ENCODE peak calls at places on chromosomes 6 and 20, in seven cellular contexts. L is SK-N-MC, U is endothelial cell of umbilical vein, A is prostate gland, C is stomach, F is Panc1, I is SK-N-SH. S is an unnamed sample.

GRCh38 chr20:24798930-24799705 is 150.0 kb upstream of the CST7 start:
- DNase-seq in L (no peak), U (no peak), A (no peak), C (no peak), F (no peak), I (peak; percentile 46), S (no peak)

GRCh38 chr6:74578339-74578738 is 627.5 kb downstream of the COL12A1 start:
- DNase-seq in L (no peak), U (peak; percentile 49), A (no peak), C (no peak), F (no peak), I (no peak), S (no peak)

GRCh38 chr6:119308994-119309657 is 40.4 kb downstream of the MAN1A1 start:
- DNase-seq in L (peak; percentile 6), U (no peak), A (no peak), C (no peak), F (no peak), I (no peak), S (no peak)

GRCh38 chr6:158506577-158506976 is 53.3 kb upstream of the TMEM181 start:
- DNase-seq in L (no peak), U (peak; percentile 8), A (no peak), C (no peak), F (no peak), I (peak; percentile 69), S (no peak)

GRCh38 chr20:44532981-44533331 is 11.1 kb upstream of the SERINC3 start:
- DNase-seq in L (no peak), U (peak; percentile 74), A (no peak), C (no peak), F (no peak), I (no peak), S (no peak)

GRCh38 chr6:7165002-7165735 is 57.4 kb downstream of the RREB1 start:
- DNase-seq in L (no peak), U (no peak), A (no peak), C (peak; percentile 63), F (no peak), I (no peak), S (no peak)

GRCh38 chr6:12134581-12134980 is 122.5 kb downstream of the HIVEP1 start:
- DNase-seq in L (no peak), U (no peak), A (no peak), C (no peak), F (no peak), I (no peak), S (no peak)

GRCh38 chr6:14681699-14682487 is 564.0 kb upstream of the JARID2 start:
- DNase-seq in L (no peak), U (no peak), A (no peak), C (no peak), F (no peak), I (no peak), S (no peak)

GRCh38 chr6:167947716-167948115 is 49.8 kb upstream of the KIF25 start:
- DNase-seq in L (no peak), U (no peak), A (no peak), C (no peak), F (no peak), I (no peak), S (no peak)

GRCh38 chr6:87832025-87832825 is 130.2 kb upstream of the AKIRIN2 start:
- DNase-seq in L (no peak), U (peak; percentile 64), A (no peak), C (no peak), F (no peak), I (peak; percentile 28), S (no peak)

GRCh38 chr6:132570221-132570777 is at the start of gene TAAR6:
- DNase-seq in L (no peak), U (no peak), A (no peak), C (no peak), F (no peak), I (no peak), S (no peak)

GRCh38 chr6:815348-815738 is 122.4 kb upstream of the EXOC2 start:
- DNase-seq in L (no peak), U (no peak), A (no peak), C (no peak), F (no peak), I (peak; percentile 27), S (no peak)

GRCh38 chr6:71077655-71078054 is 120.8 kb upstream of the B3GAT2 start:
- DNase-seq in L (no peak), U (no peak), A (no peak), C (no peak), F (no peak), I (no peak), S (no peak)

GRCh38 chr6:11120273-11121005 is 8.9 kb upstream of the ERVFRD-1 start:
- DNase-seq in L (no peak), U (peak; percentile 65), A (no peak), C (no peak), F (no peak), I (no peak), S (no peak)

GRCh38 chr20:62104791-62105345 is 17.4 kb upstream of the LSM14B start:
- DNase-seq in L (no peak), U (no peak), A (peak; percentile 53), C (no peak), F (no peak), I (no peak), S (peak; percentile 41)

GRCh38 chr6:73830119-73830518 is 134.1 kb downstream of the CD109 start:
- DNase-seq in L (no peak), U (no peak), A (no peak), C (no peak), F (no peak), I (no peak), S (no peak)

GRCh38 chr6:144343736-144344428 is 58.7 kb downstream of the UTRN start:
- DNase-seq in L (no peak), U (peak; percentile 88), A (no peak), C (peak; percentile 57), F (no peak), I (no peak), S (peak; percentile 64)

GRCh38 chr20:38875170-38875993 is 50.8 kb upstream of the FAM83D start:
- DNase-seq in L (no peak), U (peak; percentile 92), A (no peak), C (no peak), F (no peak), I (peak; percentile 74), S (peak; percentile 76)

GRCh38 chr20:8449120-8449519 is 317.1 kb downstream of the PLCB1 start:
- DNase-seq in L (no peak), U (no peak), A (no peak), C (no peak), F (no peak), I (no peak), S (no peak)

DNA sequence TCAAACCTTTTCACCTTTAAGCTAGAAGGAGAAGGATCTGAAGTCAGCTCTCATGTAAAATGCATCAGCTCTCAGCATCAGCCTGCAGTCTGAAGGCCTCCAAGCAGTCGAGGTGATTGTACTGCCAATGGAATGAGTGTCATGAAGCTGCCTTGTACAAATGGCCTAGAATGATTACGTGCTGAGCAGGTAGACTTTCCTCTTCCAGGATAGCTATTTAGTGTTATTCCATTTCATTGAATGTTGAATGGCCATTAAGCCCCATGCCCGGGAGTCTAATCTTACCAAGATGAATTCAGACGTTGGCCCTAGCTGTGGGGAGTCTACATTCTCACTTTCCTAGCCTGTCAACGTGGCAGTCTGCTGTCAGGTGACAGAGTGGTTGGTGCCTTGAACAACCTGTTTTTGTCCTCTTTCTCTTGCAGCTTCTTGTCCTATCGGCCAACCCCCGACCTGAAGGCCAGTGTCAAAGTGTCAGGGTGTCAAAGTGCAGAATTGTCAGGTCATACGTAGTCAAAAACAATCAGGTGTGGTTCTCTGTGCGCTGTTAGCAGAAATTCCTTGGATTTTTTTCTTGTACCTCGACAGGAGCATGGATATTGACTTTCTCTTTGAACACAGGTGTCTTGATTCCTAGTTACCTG is 95.2 kb upstream of the TIAM2 start:
- DNase-seq in L (no peak), U (no peak), A (no peak), C (no peak), F (no peak), I (no peak), S (no peak)
- TF ChIP-seq POLR2AphosphoS5 in L (no peak), U (no peak), A (no peak), C (no peak), F (no peak), I (no peak), S (no peak)

GRCh38 chr20:15814903-15815302 is 758.3 kb downstream of the KIF16B start:
- DNase-seq in L (no peak), U (no peak), A (no peak), C (no peak), F (no peak), I (no peak), S (no peak)

GRCh38 chr20:15812696-15813095 is 760.6 kb downstream of the KIF16B start:
- DNase-seq in L (no peak), U (no peak), A (no peak), C (no peak), F (no peak), I (no peak), S (no peak)

GRCh38 chr20:15818651-15819071 is 754.6 kb downstream of the KIF16B start:
- DNase-seq in L (no peak), U (no peak), A (peak; percentile 8), C (peak; percentile 33), F (no peak), I (no peak), S (no peak)

GRCh38 chr20:15814360-15814759 is 758.9 kb downstream of the KIF16B start:
- DNase-seq in L (no peak), U (no peak), A (no peak), C (no peak), F (no peak), I (no peak), S (no peak)

DNA sequence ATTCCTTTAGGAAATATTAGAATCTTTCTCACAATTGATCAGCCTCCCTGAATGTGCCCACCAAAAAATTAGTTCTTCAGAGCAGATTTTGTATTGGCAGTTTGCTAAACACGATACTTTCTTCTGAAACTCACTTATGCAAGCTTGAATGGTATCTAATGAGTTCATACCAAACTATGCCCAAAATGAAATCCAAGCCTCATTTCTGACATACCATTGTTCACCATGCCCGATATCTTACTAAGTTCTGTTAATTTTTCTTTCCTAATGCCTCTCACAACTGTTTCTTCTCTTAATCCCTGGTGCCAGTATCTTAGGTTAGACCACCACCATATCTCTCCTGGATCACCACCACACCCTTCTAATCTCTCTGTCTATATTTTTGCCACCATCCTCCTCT is 755.9 kb downstream of the KIF16B start:
- DNase-seq in L (no peak), U (no peak), A (no peak), C (no peak), F (no peak), I (no peak), S (no peak)
- H3K9me3 ChIP-seq in L (no peaks in the 10 kb centered on the region), U (no peaks in the 10 kb centered on the region), A (no peaks in the 10 kb centered on the region), C (no peaks in the 10 kb centered on the region), F (no peaks in the 10 kb centered on the region), I (no peaks in the 10 kb centered on the region), S (no peaks in the 10 kb centered on the region)

GRCh38 chr20:63553251-63553932 is 567 bp upstream of the FNDC11 start:
- DNase-seq in L (peak; percentile 62), U (peak; percentile 84), A (peak; percentile 81), C (peak; percentile 85), F (no peak), I (peak; percentile 98), S (peak; percentile 86)
- TF ChIP-seq POLR2AphosphoS5 in L (no peak), U (peak; percentile 41), A (no peak), C (no peak), F (no peak), I (peak; percentile 27), S (no peak)

DNA sequence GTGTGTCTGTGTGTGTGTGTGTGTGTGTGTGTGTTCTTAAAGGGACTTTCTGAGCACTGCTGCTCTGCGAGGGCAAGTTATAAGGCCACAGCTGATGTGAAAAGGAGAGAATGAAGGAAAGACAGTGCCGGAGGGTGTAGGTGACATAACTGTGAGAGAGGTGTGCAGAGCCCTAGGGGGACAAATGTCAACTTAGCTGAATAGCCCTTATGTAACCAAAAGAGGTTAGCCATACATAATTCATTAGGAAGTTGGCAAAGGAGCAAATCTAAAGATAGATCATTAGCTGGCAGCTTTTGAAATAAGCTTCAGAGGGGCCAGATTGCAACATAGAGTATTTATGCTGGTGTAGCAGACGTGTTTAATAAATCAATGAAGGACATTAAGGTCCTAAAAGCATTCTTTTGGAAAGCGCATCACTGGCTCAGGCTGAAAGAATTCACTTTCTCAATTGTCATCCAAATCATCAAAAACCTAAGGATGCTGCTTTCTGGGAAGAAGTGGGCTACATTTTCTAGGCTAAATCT is 81.1 kb downstream of the NDUFAF5 start:
- DNase-seq in L (no peak), U (no peak), A (no peak), C (no peak), F (no peak), I (no peak), S (no peak)
- H3K9me3 ChIP-seq in L (no peaks in the 10 kb centered on the region), U (no peaks in the 10 kb centered on the region), A (no peaks in the 10 kb centered on the region), C (no peaks in the 10 kb centered on the region), F (no peaks in the 10 kb centered on the region), I (no peaks in the 10 kb centered on the region), S (no peaks in the 10 kb centered on the region)

S was measured in transverse colon.